ENCODE peak calls at places on chromosomes 5 and 9, in five cellular contexts. One of them, this sample, is unnamed.

GRCh38 chr5:139982975-139983240 is 60.2 kb downstream of the NRG2 start:
- DNase-seq in COR-L47: no peak
- DNase-seq in HFFc6: peak; percentile 34
- DNase-seq in fibroblast of lung: no peak
- DNase-seq in nucleus accumbens: no peak
- DNase-seq in this sample: no peak

GRCh38 chr9:113541019-113541900 is 77.7 kb downstream of the RGS3 start:
- DNase-seq in COR-L47: no peak
- DNase-seq in HFFc6: peak; percentile 28
- DNase-seq in fibroblast of lung: peak; percentile 59
- DNase-seq in nucleus accumbens: peak; percentile 76
- DNase-seq in this sample: peak; percentile 46

GRCh38 chr9:132978451-132979087 is at the start of gene GFI1B:
- DNase-seq in COR-L47: peak; percentile 17
- DNase-seq in HFFc6: no peak
- DNase-seq in fibroblast of lung: no peak
- DNase-seq in nucleus accumbens: no peak
- DNase-seq in this sample: no peak

GRCh38 chr5:146340260-146341081 is 1.8 kb downstream of the POU4F3 start:
- DNase-seq in COR-L47: no peak
- DNase-seq in HFFc6: peak; percentile 32
- DNase-seq in fibroblast of lung: peak; percentile 68
- DNase-seq in nucleus accumbens: no peak
- DNase-seq in this sample: no peak

GRCh38 chr5:45260292-45260691 is 435.9 kb downstream of the HCN1 start:
- DNase-seq in COR-L47: no peak
- DNase-seq in HFFc6: no peak
- DNase-seq in fibroblast of lung: no peak
- DNase-seq in nucleus accumbens: no peak
- DNase-seq in this sample: no peak

GRCh38 chr5:39080597-39081204 is 6.5 kb upstream of the RICTOR start:
- DNase-seq in COR-L47: no peak
- DNase-seq in HFFc6: peak; percentile 57
- DNase-seq in fibroblast of lung: peak; percentile 70
- DNase-seq in nucleus accumbens: peak; percentile 17
- DNase-seq in this sample: no peak

GRCh38 chr5:59873113-59873512 is 20.4 kb downstream of the PDE4D start:
- DNase-seq in COR-L47: no peak
- DNase-seq in HFFc6: peak; percentile 92
- DNase-seq in fibroblast of lung: peak; percentile 81
- DNase-seq in nucleus accumbens: no peak
- DNase-seq in this sample: peak; percentile 9

GRCh38 chr9:31520301-31521085 is 864.0 kb upstream of the ACO1 start:
- DNase-seq in COR-L47: no peak
- DNase-seq in HFFc6: no peak
- DNase-seq in fibroblast of lung: no peak
- DNase-seq in nucleus accumbens: no peak
- DNase-seq in this sample: no peak

GRCh38 chr5:141392429-141393198 is at the start of gene PCDHGA8:
- DNase-seq in COR-L47: no peak
- DNase-seq in HFFc6: no peak
- DNase-seq in fibroblast of lung: no peak
- DNase-seq in nucleus accumbens: no peak
- DNase-seq in this sample: no peak

GRCh38 chr5:76406014-76406413 is 2.9 kb downstream of the IQGAP2 start:
- DNase-seq in COR-L47: no peak
- DNase-seq in HFFc6: no peak
- DNase-seq in fibroblast of lung: no peak
- DNase-seq in nucleus accumbens: no peak
- DNase-seq in this sample: no peak

GRCh38 chr9:4497855-4498254 is 7.6 kb downstream of the SLC1A1 start:
- DNase-seq in COR-L47: no peak
- DNase-seq in HFFc6: peak; percentile 63
- DNase-seq in fibroblast of lung: peak; percentile 65
- DNase-seq in nucleus accumbens: no peak
- DNase-seq in this sample: no peak

This sample was measured in occipital lobe.